ENCODE peak calls at places on chromosomes 7 and 10, in seven cellular contexts. L is GM23248, B is IMR-90, J is A549, Z is sigmoid colon, R is fibroblast of lung, G is bronchial epithelial cell. D is an unnamed sample.

GRCh38 chr7:39845011-39845410 is 105.0 kb upstream of the CDK13 start:
- DNase-seq in L (peak; percentile 37), J (no peak), Z (no peak), B (no peak), G (no peak), R (no peak), D (no peak)

GRCh38 chr7:114663502-114663901 is 248.9 kb downstream of the FOXP2 start:
- DNase-seq in B (peak; percentile 34), J (no peak), R (peak; percentile 69), G (peak; percentile 50), Z (no peak), L (peak; percentile 42), D (no peak)

GRCh38 chr7:65264258-65264657 is 109.4 kb upstream of the ZNF92 start:
- DNase-seq in Z (no peak), L (no peak), J (no peak), R (no peak), G (no peak), B (no peak), D (no peak)

GRCh38 chr7:121752706-121753105 is 120.3 kb upstream of the PTPRZ1 start:
- DNase-seq in R (peak; percentile 25), Z (no peak), G (no peak), L (peak; percentile 46), J (no peak), B (peak; percentile 13), D (no peak)

GRCh38 chr10:128852449-128852848 is 614.6 kb upstream of the MGMT start:
- DNase-seq in G (no peak), Z (no peak), B (no peak), R (no peak), L (no peak), J (no peak), D (no peak)

GRCh38 chr7:155280446-155281410 is 16.9 kb upstream of the INSIG1 start:
- DNase-seq in G (no peak), L (no peak), Z (no peak), R (no peak), B (no peak), J (no peak), D (no peak)

GRCh38 chr10:43976292-43976691 is 327.6 kb upstream of the ZNF32 start:
- DNase-seq in R (no peak), G (no peak), L (peak; percentile 6), J (no peak), B (no peak), Z (no peak), D (no peak)

GRCh38 chr7:33651998-33652397 is 253.3 kb upstream of the BMPER start:
- DNase-seq in J (no peak), L (no peak), G (no peak), B (no peak), Z (no peak), R (no peak), D (no peak)

GRCh38 chr7:116138202-116138801 is 72.0 kb upstream of the TES start:
- DNase-seq in Z (no peak), G (peak; percentile 77), R (peak; percentile 85), B (peak; percentile 83), L (peak; percentile 78), J (peak; percentile 46), D (no peak)

GRCh38 chr10:127496045-127496444 is 53.1 kb upstream of the NPS start:
- DNase-seq in R (no peak), B (no peak), G (no peak), J (no peak), Z (no peak), L (no peak), D (no peak)

GRCh38 chr7:87370660-87371180 is 25.3 kb downstream of the CROT start:
- DNase-seq in L (peak; percentile 43), R (peak; percentile 84), G (peak; percentile 48), B (peak; percentile 78), Z (no peak), J (no peak), D (no peak)

GRCh38 chr10:133400624-133401424 is 6.9 kb downstream of the MTG1 start:
- DNase-seq in L (no peak), R (no peak), Z (peak; percentile 47), B (no peak), J (no peak), G (no peak), D (no peak)

GRCh38 chr7:7231005-7231404 is 48.7 kb downstream of the C1GALT1 start:
- DNase-seq in J (no peak), G (no peak), Z (no peak), R (no peak), B (no peak), L (no peak), D (no peak)

GRCh38 chr10:125123363-125124113 is 36.8 kb downstream of the CTBP2 start:
- DNase-seq in G (peak; percentile 95), Z (peak; percentile 91), L (peak; percentile 81), R (peak; percentile 93), J (peak; percentile 98), B (peak; percentile 69), D (peak; percentile 68)

GRCh38 chr10:114632869-114633715 is 25.0 kb downstream of the ABLIM1 start:
- DNase-seq in G (peak; percentile 74), Z (peak; percentile 68), J (peak; percentile 80), R (peak; percentile 80), B (peak; percentile 94), L (peak; percentile 92), D (peak; percentile 20)

GRCh38 chr10:79264942-79265341 is 82.3 kb upstream of the PPIF start:
- DNase-seq in R (no peak), B (peak; percentile 28), G (peak; percentile 94), J (no peak), L (peak; percentile 41), Z (no peak), D (no peak)

GRCh38 chr7:15015545-15016314 is 113.2 kb upstream of the DGKB start:
- DNase-seq in Z (no peak), G (peak; percentile 87), J (peak; percentile 26), B (peak; percentile 49), R (peak; percentile 67), L (peak; percentile 75), D (peak; percentile 15)

GRCh38 chr7:128361463-128362441 is at the start of gene PRRT4:
- DNase-seq in B (no peak), L (peak; percentile 60), R (no peak), Z (peak; percentile 70), G (no peak), J (peak; percentile 63), D (peak; percentile 42)

GRCh38 chr10:131811239-131812011 is 89.4 kb upstream of the PPP2R2D start:
- DNase-seq in G (no peak), J (no peak), L (no peak), Z (peak; percentile 56), B (no peak), R (no peak), D (no peak)

GRCh38 chr10:100004805-100005510 is 4.8 kb downstream of the DNMBP start:
- DNase-seq in B (no peak), Z (no peak), G (no peak), L (peak; percentile 35), R (no peak), J (no peak), D (no peak)

GRCh38 chr10:67816719-67817118 is 21.3 kb downstream of the DNAJC12 start:
- DNase-seq in R (no peak), J (no peak), G (no peak), L (no peak), B (no peak), Z (no peak), D (no peak)

GRCh38 chr10:49272251-49273081 is 26.5 kb upstream of the C10orf71 start:
- DNase-seq in L (peak; percentile 87), B (peak; percentile 4), J (no peak), R (no peak), Z (no peak), G (no peak), D (no peak)

GRCh38 chr10:1257226-1257625 is 201.0 kb downstream of the WDR37 start:
- DNase-seq in G (no peak), Z (no peak), B (no peak), L (no peak), J (no peak), R (no peak), D (no peak)
- H3K4me3 ChIP-seq in G (no peak overlapping the region), Z (no peak overlapping the region), B (no peak overlapping the region), L (no peak overlapping the region), J (no peak overlapping the region), R (no peak overlapping the region), D (no peak overlapping the region)

DNA sequence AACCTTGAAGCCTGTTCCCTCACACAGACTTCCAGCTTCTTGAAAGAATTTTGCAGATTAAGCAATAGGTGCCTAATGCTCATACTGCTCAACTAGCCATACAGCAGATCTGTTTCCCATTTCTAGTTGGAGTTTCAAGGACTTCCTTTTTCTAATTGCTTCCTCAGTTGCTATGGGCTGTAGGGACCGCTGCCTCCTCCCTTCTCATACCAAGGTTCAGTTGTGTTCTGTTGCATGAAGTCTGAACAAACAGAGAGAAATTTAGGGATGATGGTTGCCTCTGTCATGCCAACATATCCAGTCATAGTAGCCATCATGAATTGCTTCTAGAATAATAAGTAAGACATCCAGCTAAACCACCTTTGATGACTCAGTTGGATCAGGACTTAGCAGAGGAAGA is 6.8 kb downstream of the ITGA8 start:
- DNase-seq in G (peak; percentile 35), J (no peak), B (no peak), Z (no peak), R (no peak), L (peak; percentile 69), D (no peak)
- H3K4me3 ChIP-seq in G (no peak overlapping the region), J (no peak overlapping the region), B (no peak overlapping the region), Z (no peak overlapping the region), R (no peak overlapping the region), L (no peak overlapping the region), D (no peak overlapping the region)

GRCh38 chr10:73167557-73168485 is at the start of the genes ECD and FAM149B1:
- DNase-seq in G (peak; percentile 86), B (peak; percentile 94), R (peak; percentile 94), Z (peak; percentile 97), L (peak; percentile 97), J (peak; percentile 89), D (peak; percentile 96)

GRCh38 chr10:73166972-73167371 is 836 bp downstream of the ECD start:
- DNase-seq in B (no peak), Z (no peak), R (no peak), G (no peak), L (no peak), J (no peak), D (no peak)

GRCh38 chr10:73172867-73173266 is 4.9 kb downstream of the FAM149B1 start:
- DNase-seq in J (no peak), R (no peak), L (no peak), Z (no peak), G (no peak), B (no peak), D (no peak)

GRCh38 chr10:73168486-73168844 is 546 bp downstream of the FAM149B1 start:
- DNase-seq in B (no peak), Z (no peak), L (no peak), G (peak; percentile 19), J (peak; percentile 68), R (no peak), D (no peak)

GRCh38 chr10:73169320-73169719 is 1.4 kb downstream of the FAM149B1 start:
- DNase-seq in G (no peak), J (no peak), R (no peak), B (no peak), Z (no peak), L (no peak), D (no peak)
- H3K4me3 ChIP-seq in G (no peak overlapping the region), J (peak overlapping the region; percentile 68), R (no peak overlapping the region), B (no peak overlapping the region), Z (no peak overlapping the region), L (no peak overlapping the region), D (peak overlapping the region; percentile 98)

DNA sequence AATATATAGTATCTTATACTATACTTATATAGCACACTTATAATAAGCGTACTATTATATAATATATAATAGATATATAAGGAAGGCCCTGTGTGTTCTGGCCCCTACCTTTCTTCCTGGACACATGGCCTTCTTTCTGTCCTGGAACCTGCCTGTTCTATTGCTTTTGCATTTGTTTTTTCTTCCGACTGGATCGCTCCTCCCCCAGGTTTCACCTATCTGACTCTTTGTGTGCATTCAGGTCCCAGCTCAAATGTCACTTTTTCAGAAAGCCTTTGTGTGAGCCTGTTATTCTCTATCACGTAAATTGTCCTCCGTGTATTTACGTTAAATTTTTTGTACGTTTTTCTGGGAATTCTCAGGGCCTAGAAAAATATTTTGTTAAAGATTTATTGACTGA is 2.9 kb upstream of the TRIM8 start:
- DNase-seq in G (no peak), L (no peak), Z (no peak), R (no peak), J (no peak), B (no peak), D (no peak)
- H3K4me3 ChIP-seq in G (peak overlapping the region; percentile 91), L (peak overlapping the region; percentile 88), Z (peak overlapping the region; percentile 81), R (peak overlapping the region; percentile 53), J (peak overlapping the region; percentile 94), B (no peak overlapping the region), D (peak overlapping the region; percentile 91)

D was measured in dorsolateral prefrontal cortex.